ENCODE peak calls at places on chromosomes 7 and 10, in six cellular contexts. One of them, this sample, is unnamed.
A peak's percentile ranks its signal among the peaks of the same experiment; 100 is the strongest.

GRCh38 chr10:112689327-112689726 is 242.3 kb downstream of the VTI1A start:
- DNase-seq in neuronal stem cell: peak; percentile 17
- DNase-seq in IMR-90: peak; percentile 5
- DNase-seq in H9: peak; percentile 55
- DNase-seq in H1: no peak
- DNase-seq in trophoblast cell: no peak
- DNase-seq in this sample: peak; percentile 24

GRCh38 chr7:106561657-106562411 is 99.1 kb downstream of the CCDC71L start:
- DNase-seq in neuronal stem cell: no peak
- DNase-seq in IMR-90: no peak
- DNase-seq in H9: no peak
- DNase-seq in H1: no peak
- DNase-seq in trophoblast cell: no peak
- DNase-seq in this sample: no peak

GRCh38 chr10:28503114-28503513 is 29.8 kb upstream of the WAC start:
- DNase-seq in neuronal stem cell: no peak
- DNase-seq in IMR-90: no peak
- DNase-seq in H9: no peak
- DNase-seq in H1: no peak
- DNase-seq in trophoblast cell: no peak
- DNase-seq in this sample: no peak

GRCh38 chr7:1548438-1548831 is 7.6 kb downstream of the TMEM184A start:
- DNase-seq in neuronal stem cell: no peak
- DNase-seq in IMR-90: no peak
- DNase-seq in H9: no peak
- DNase-seq in H1: no peak
- DNase-seq in trophoblast cell: no peak
- DNase-seq in this sample: peak; percentile 31

GRCh38 chr10:113997428-113997827 is 46.2 kb upstream of the ADRB1 start:
- DNase-seq in neuronal stem cell: no peak
- DNase-seq in IMR-90: no peak
- DNase-seq in H9: no peak
- DNase-seq in H1: no peak
- DNase-seq in trophoblast cell: no peak
- DNase-seq in this sample: no peak

GRCh38 chr7:45026984-45027773 is 27.2 kb downstream of the CCM2 start:
- DNase-seq in neuronal stem cell: no peak
- DNase-seq in IMR-90: peak; percentile 64
- DNase-seq in H9: no peak
- DNase-seq in H1: no peak
- DNase-seq in trophoblast cell: peak; percentile 65
- DNase-seq in this sample: peak; percentile 40

GRCh38 chr7:66877577-66878300 is 43.3 kb upstream of the TMEM248 start:
- DNase-seq in neuronal stem cell: no peak
- DNase-seq in IMR-90: peak; percentile 36
- DNase-seq in H9: no peak
- DNase-seq in H1: no peak
- DNase-seq in trophoblast cell: no peak
- DNase-seq in this sample: peak; percentile 45

GRCh38 chr10:131852161-131852822 is 48.5 kb upstream of the PPP2R2D start:
- DNase-seq in neuronal stem cell: no peak
- DNase-seq in IMR-90: no peak
- DNase-seq in H9: peak; percentile 17
- DNase-seq in H1: no peak
- DNase-seq in trophoblast cell: no peak
- DNase-seq in this sample: no peak

GRCh38 chr7:44824894-44825526 is 22.9 kb downstream of the H2AZ2 start:
- DNase-seq in neuronal stem cell: no peak
- DNase-seq in IMR-90: peak; percentile 16
- DNase-seq in H9: no peak
- DNase-seq in H1: no peak
- DNase-seq in trophoblast cell: no peak
- DNase-seq in this sample: peak; percentile 69

GRCh38 chr10:43774234-43774769 is 125.6 kb upstream of the ZNF32 start:
- DNase-seq in neuronal stem cell: no peak
- DNase-seq in IMR-90: no peak
- DNase-seq in H9: no peak
- DNase-seq in H1: no peak
- DNase-seq in trophoblast cell: no peak
- DNase-seq in this sample: no peak

GRCh38 chr10:131207176-131207575 is 104.3 kb downstream of the TCERG1L start:
- DNase-seq in neuronal stem cell: no peak
- DNase-seq in IMR-90: no peak
- DNase-seq in H9: peak; percentile 14
- DNase-seq in H1: no peak
- DNase-seq in trophoblast cell: no peak
- DNase-seq in this sample: no peak

GRCh38 chr10:96666738-96667137 is 53.6 kb downstream of the PIK3AP1 start:
- DNase-seq in neuronal stem cell: no peak
- DNase-seq in IMR-90: no peak
- DNase-seq in H9: no peak
- DNase-seq in H1: no peak
- DNase-seq in trophoblast cell: no peak
- DNase-seq in this sample: no peak

GRCh38 chr10:103838095-103838395 is 17.3 kb downstream of the SH3PXD2A start:
- DNase-seq in neuronal stem cell: no peak
- DNase-seq in IMR-90: no peak
- DNase-seq in H9: no peak
- DNase-seq in H1: no peak
- DNase-seq in trophoblast cell: no peak
- DNase-seq in this sample: no peak

GRCh38 chr10:42428534-42428933 is 209.8 kb downstream of the ZNF33B start:
- DNase-seq in neuronal stem cell: no peak
- DNase-seq in IMR-90: no peak
- DNase-seq in H9: no peak
- DNase-seq in H1: no peak
- DNase-seq in trophoblast cell: no peak
- DNase-seq in this sample: no peak

GRCh38 chr7:21357146-21358097 is 70.5 kb upstream of the SP4 start:
- DNase-seq in neuronal stem cell: no peak
- DNase-seq in IMR-90: no peak
- DNase-seq in H9: no peak
- DNase-seq in H1: no peak
- DNase-seq in trophoblast cell: no peak
- DNase-seq in this sample: no peak
- H3K14ac ChIP-seq in neuronal stem cell: no peak overlapping the region
- H3K14ac ChIP-seq in IMR-90: no peak overlapping the region
- H3K14ac ChIP-seq in H9: no peak overlapping the region
- H3K14ac ChIP-seq in H1: no peak overlapping the region
- H3K14ac ChIP-seq in trophoblast cell: no peak overlapping the region
- H3K14ac ChIP-seq in this sample: peak overlapping the region; percentile 68

DNA sequence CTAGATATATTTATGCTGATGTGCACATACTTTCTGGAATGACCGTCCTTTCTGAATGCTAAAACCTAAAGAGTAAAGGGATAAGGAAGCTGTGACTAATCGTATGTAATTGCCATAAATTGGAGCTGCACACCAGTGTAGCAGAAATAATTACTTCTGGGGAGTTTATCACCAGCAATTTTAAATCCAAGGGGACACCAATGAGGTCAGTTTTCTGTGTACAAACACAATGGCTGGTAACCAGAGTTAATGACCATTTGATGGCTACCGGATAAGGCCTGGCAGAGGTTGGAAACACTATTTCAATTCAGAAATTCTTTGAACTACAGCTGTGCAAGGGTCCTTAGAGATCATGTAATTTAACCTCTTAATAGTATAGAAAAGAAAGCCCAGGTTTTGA is 670.1 kb downstream of the REEP3 start:
- DNase-seq in neuronal stem cell: no peak
- DNase-seq in IMR-90: no peak
- DNase-seq in H9: no peak
- DNase-seq in H1: no peak
- DNase-seq in trophoblast cell: no peak
- DNase-seq in this sample: no peak
- H3K14ac ChIP-seq in neuronal stem cell: no peak overlapping the region
- H3K14ac ChIP-seq in IMR-90: no peak overlapping the region
- H3K14ac ChIP-seq in H9: no peak overlapping the region
- H3K14ac ChIP-seq in H1: no peak overlapping the region
- H3K14ac ChIP-seq in trophoblast cell: no peak overlapping the region
- H3K14ac ChIP-seq in this sample: no peak overlapping the region

GRCh38 chr7:63009771-63010170 is 988.9 kb upstream of the ZNF722 start:
- DNase-seq in neuronal stem cell: no peak
- DNase-seq in IMR-90: no peak
- DNase-seq in H9: no peak
- DNase-seq in H1: no peak
- DNase-seq in trophoblast cell: no peak
- DNase-seq in this sample: no peak

GRCh38 chr7:63012633-63013183 is 985.9 kb upstream of the ZNF722 start:
- DNase-seq in neuronal stem cell: no peak
- DNase-seq in IMR-90: no peak
- DNase-seq in H9: no peak
- DNase-seq in H1: no peak
- DNase-seq in trophoblast cell: no peak
- DNase-seq in this sample: no peak

DNA sequence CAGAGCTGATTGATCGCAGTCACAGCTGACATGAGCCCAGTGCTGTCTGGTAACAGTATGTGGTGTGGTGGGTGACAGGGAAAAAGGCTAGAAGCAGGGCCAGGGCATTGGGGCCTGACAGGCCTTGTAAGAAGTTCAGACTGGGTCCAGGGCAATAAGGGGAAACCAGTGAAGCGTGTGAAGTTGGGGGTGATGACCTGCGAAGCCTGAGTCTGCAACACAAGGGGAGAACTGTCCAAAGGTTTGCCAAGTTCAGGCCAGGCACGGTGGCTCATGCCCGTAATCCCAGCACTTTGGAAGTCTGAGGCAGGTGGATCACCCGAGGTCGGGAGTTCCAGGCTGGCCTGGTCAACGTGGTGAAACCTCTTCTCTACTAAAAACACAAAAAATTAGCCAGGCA is 983.9 kb upstream of the ZNF722 start:
- DNase-seq in neuronal stem cell: no peak
- DNase-seq in IMR-90: no peak
- DNase-seq in H9: no peak
- DNase-seq in H1: no peak
- DNase-seq in trophoblast cell: no peak
- DNase-seq in this sample: no peak
- H3K14ac ChIP-seq in neuronal stem cell: no peak overlapping the region
- H3K14ac ChIP-seq in IMR-90: no peak overlapping the region
- H3K14ac ChIP-seq in H9: no peak overlapping the region
- H3K14ac ChIP-seq in H1: no peak overlapping the region
- H3K14ac ChIP-seq in trophoblast cell: no peak overlapping the region
- H3K14ac ChIP-seq in this sample: no peak overlapping the region

DNA sequence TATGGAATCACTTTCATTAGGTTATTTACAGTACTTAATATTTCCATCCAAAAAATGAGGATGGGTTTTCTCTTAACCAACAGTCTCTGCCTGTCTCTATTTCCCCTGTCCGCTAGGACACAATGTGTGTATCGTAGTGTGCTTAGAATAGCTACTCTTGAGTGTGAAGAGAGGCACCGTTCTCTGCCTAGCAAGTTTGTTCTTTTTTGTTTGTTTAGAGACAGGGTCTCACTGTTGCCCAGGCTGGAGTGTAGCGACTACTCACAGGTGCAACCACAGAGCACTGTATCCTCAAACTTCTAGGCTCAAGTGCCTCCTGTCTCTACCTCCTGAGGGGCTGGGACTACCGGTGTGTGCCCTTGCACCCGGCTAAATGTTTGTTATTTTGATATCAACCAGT is 121.9 kb downstream of the ANK3 start:
- DNase-seq in neuronal stem cell: no peak
- DNase-seq in IMR-90: no peak
- DNase-seq in H9: no peak
- DNase-seq in H1: no peak
- DNase-seq in trophoblast cell: no peak
- DNase-seq in this sample: no peak
- H3K14ac ChIP-seq in neuronal stem cell: peak overlapping the region; percentile 56
- H3K14ac ChIP-seq in IMR-90: no peak overlapping the region
- H3K14ac ChIP-seq in H9: no peak overlapping the region
- H3K14ac ChIP-seq in H1: no peak overlapping the region
- H3K14ac ChIP-seq in trophoblast cell: no peak overlapping the region
- H3K14ac ChIP-seq in this sample: no peak overlapping the region

GRCh38 chr7:91344248-91344647 is 80.0 kb downstream of the FZD1 start:
- DNase-seq in neuronal stem cell: no peak
- DNase-seq in IMR-90: no peak
- DNase-seq in H9: no peak
- DNase-seq in H1: no peak
- DNase-seq in trophoblast cell: no peak
- DNase-seq in this sample: no peak

GRCh38 chr7:91345449-91345848 is 81.2 kb downstream of the FZD1 start:
- DNase-seq in neuronal stem cell: no peak
- DNase-seq in IMR-90: no peak
- DNase-seq in H9: no peak
- DNase-seq in H1: no peak
- DNase-seq in trophoblast cell: no peak
- DNase-seq in this sample: no peak

GRCh38 chr7:91344911-91345310 is 80.7 kb downstream of the FZD1 start:
- DNase-seq in neuronal stem cell: no peak
- DNase-seq in IMR-90: no peak
- DNase-seq in H9: no peak
- DNase-seq in H1: no peak
- DNase-seq in trophoblast cell: no peak
- DNase-seq in this sample: no peak

GRCh38 chr7:91343420-91343819 is 79.2 kb downstream of the FZD1 start:
- DNase-seq in neuronal stem cell: no peak
- DNase-seq in IMR-90: no peak
- DNase-seq in H9: no peak
- DNase-seq in H1: no peak
- DNase-seq in trophoblast cell: no peak
- DNase-seq in this sample: no peak

GRCh38 chr7:91342402-91342801 is 78.2 kb downstream of the FZD1 start:
- DNase-seq in neuronal stem cell: no peak
- DNase-seq in IMR-90: no peak
- DNase-seq in H9: no peak
- DNase-seq in H1: no peak
- DNase-seq in trophoblast cell: no peak
- DNase-seq in this sample: no peak
- H3K14ac ChIP-seq in neuronal stem cell: no peak overlapping the region
- H3K14ac ChIP-seq in IMR-90: no peak overlapping the region
- H3K14ac ChIP-seq in H9: no peak overlapping the region
- H3K14ac ChIP-seq in H1: no peak overlapping the region
- H3K14ac ChIP-seq in trophoblast cell: no peak overlapping the region
- H3K14ac ChIP-seq in this sample: no peak overlapping the region

GRCh38 chr7:110148054-110148453 is 942.9 kb upstream of the LRRN3 start:
- DNase-seq in neuronal stem cell: no peak
- DNase-seq in IMR-90: no peak
- DNase-seq in H9: no peak
- DNase-seq in H1: no peak
- DNase-seq in trophoblast cell: no peak
- DNase-seq in this sample: no peak

GRCh38 chr7:110142939-110143526 is 947.9 kb upstream of the LRRN3 start:
- DNase-seq in neuronal stem cell: no peak
- DNase-seq in IMR-90: no peak
- DNase-seq in H9: no peak
- DNase-seq in H1: no peak
- DNase-seq in trophoblast cell: no peak
- DNase-seq in this sample: no peak

GRCh38 chr7:110144599-110144998 is 946.3 kb upstream of the LRRN3 start:
- DNase-seq in neuronal stem cell: no peak
- DNase-seq in IMR-90: no peak
- DNase-seq in H9: no peak
- DNase-seq in H1: no peak
- DNase-seq in trophoblast cell: no peak
- DNase-seq in this sample: no peak
- H3K14ac ChIP-seq in neuronal stem cell: no peak overlapping the region
- H3K14ac ChIP-seq in IMR-90: no peak overlapping the region
- H3K14ac ChIP-seq in H9: no peak overlapping the region
- H3K14ac ChIP-seq in H1: no peak overlapping the region
- H3K14ac ChIP-seq in trophoblast cell: no peak overlapping the region
- H3K14ac ChIP-seq in this sample: no peak overlapping the region